ENCODE peak calls at places on chromosomes 3 and 15, in five cellular contexts. B, W, D, A and M are unnamed samples.

GRCh38 chr3:100615684-100616083 is 6.3 kb downstream of the ADGRG7 start:
- DNase-seq in W (no peak), B (no peak), D (no peak), A (no peak), M (no peak)

GRCh38 chr3:34351857-34352545 is 553.6 kb downstream of the PDCD6IP start:
- DNase-seq in A (no peak), B (no peak), W (no peak), D (no peak), M (no peak)

GRCh38 chr3:839981-840380 is 252.8 kb upstream of the CNTN6 start:
- DNase-seq in D (no peak), B (no peak), A (no peak), W (no peak), M (no peak)

GRCh38 chr3:38153221-38153620 is 12.1 kb upstream of the OXSR1 start:
- DNase-seq in W (no peak), B (no peak), D (no peak), A (no peak), M (no peak)

GRCh38 chr3:46908294-46908985 is 30.9 kb downstream of the PTH1R start:
- DNase-seq in A (no peak), D (peak; percentile 36), W (no peak), B (no peak), M (peak; percentile 87)

GRCh38 chr3:120780977-120781376 is 38.4 kb downstream of the GTF2E1 start:
- DNase-seq in D (peak; percentile 95), A (no peak), W (no peak), B (peak; percentile 72), M (no peak)

GRCh38 chr3:181782306-181782924 is 70.7 kb downstream of the SOX2 start:
- DNase-seq in D (peak; percentile 53), A (no peak), B (peak; percentile 36), W (no peak), M (no peak)

GRCh38 chr3:155890671-155891190 is 20.3 kb downstream of the GMPS start:
- DNase-seq in A (no peak), D (peak; percentile 14), W (no peak), B (peak; percentile 18), M (no peak)

GRCh38 chr3:3109407-3110298 is 521 bp downstream of the IL5RA start:
- DNase-seq in W (no peak), D (no peak), B (no peak), A (peak; percentile 8), M (no peak)

GRCh38 chr3:162437480-162437879 is 940.9 kb downstream of the OTOL1 start:
- DNase-seq in A (no peak), B (no peak), D (peak; percentile 79), W (no peak), M (no peak)

GRCh38 chr3:187753516-187753915 is 8.2 kb upstream of the BCL6 start:
- DNase-seq in B (no peak), D (no peak), A (no peak), W (no peak), M (no peak)

GRCh38 chr15:52523192-52523591 is 5.5 kb downstream of the MYO5A start:
- DNase-seq in D (peak; percentile 58), W (no peak), B (peak; percentile 81), A (no peak), M (no peak)

GRCh38 chr3:54376440-54376839 is 254.1 kb downstream of the CACNA2D3 start:
- DNase-seq in W (no peak), D (no peak), A (no peak), B (no peak), M (no peak)

GRCh38 chr3:177928156-177928555 is 608.1 kb upstream of the KCNMB2 start:
- DNase-seq in A (no peak), B (peak; percentile 81), W (no peak), D (peak; percentile 82), M (no peak)

GRCh38 chr3:136955813-136956212 is 2.0 kb upstream of the IL20RB start:
- DNase-seq in D (peak; percentile 68), A (no peak), W (no peak), B (no peak), M (no peak)

GRCh38 chr3:113211370-113212154 is at the start of gene BOC:
- DNase-seq in A (no peak), D (peak; percentile 69), W (no peak), B (peak; percentile 31), M (peak; percentile 82)

GRCh38 chr3:113214227-113214626 is 2.9 kb downstream of the BOC start:
- DNase-seq in W (no peak), D (no peak), B (no peak), A (no peak), M (no peak)

GRCh38 chr3:113210608-113211369 is 568 bp upstream of the BOC start:
- DNase-seq in W (no peak), B (no peak), D (no peak), A (no peak), M (no peak)

GRCh38 chr3:113212155-113212844 is 943 bp downstream of the BOC start:
- DNase-seq in A (peak; percentile 25), W (no peak), D (peak; percentile 23), B (no peak), M (no peak)

DNA sequence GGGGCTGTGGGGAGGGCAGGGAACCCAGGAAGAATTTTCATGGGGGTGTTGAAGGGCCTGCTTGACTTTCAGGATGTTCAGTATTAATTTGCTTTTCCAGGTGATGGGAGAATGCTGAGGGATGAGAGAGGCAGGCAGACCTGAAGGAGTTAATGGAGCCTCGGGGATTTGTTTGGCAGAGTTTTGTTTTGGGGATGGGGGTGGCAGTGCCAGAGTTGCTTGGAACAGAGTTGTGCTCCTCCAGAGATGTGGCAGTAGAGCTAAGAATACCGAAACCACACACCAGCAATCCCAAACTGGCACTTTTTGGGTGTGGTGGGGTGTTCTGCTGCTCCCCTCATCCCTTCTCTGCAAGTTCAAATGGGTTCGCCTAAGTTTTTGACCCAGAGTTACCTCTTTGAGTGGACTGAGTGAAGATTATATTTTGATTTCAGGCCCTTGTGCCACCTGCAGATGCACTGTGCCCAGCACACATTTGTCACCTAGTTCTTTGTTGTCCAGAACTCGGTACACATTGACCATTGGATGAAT is 1.6 kb downstream of the BOC start:
- DNase-seq in B (no peak), D (no peak), A (no peak), W (no peak), M (no peak)
- TF ChIP-seq CTCF in B (no peak), D (no peak), A (no peak), W (no peak), M (no peak)

DNA sequence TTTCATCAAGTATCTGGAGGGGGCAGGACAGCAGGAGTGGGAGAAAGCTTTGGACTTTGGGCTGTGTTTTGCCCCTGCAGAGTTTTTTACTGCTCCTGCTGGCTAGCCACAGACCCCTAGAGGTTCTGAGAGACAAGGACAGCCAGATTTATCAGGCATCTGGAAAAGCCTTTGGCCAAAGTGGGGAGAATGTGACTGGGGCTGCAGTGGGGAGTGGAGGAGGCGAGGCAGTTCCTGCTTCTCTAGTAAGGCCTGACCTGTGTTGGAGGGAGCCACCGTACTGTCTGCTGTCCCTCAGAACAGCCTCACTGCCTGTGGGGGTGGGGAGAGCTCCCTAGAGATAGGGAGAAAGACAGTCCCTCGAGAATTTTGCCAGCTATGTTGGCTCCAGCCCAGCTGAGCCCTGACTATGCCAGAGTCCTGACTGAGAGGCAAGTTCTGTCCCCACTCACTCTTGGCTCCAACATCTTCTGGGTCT is 2.2 kb downstream of the ALPK3 start:
- DNase-seq in B (no peak), A (no peak), W (no peak), D (no peak), M (no peak)
- H3K27ac ChIP-seq in B (no peak overlapping the region), A (no peak overlapping the region), W (peak overlapping the region; percentile 96), D (no peak overlapping the region), M (peak overlapping the region; percentile 93)

GRCh38 chr3:89314454-89314853 is 207.0 kb downstream of the EPHA3 start:
- DNase-seq in W (no peak), D (peak; percentile 61), A (no peak), B (peak; percentile 4), M (no peak)
- TF ChIP-seq CTCF in W (no peak), D (peak; percentile 62), A (no peak), B (peak; percentile 8), M (no peak)

DNA sequence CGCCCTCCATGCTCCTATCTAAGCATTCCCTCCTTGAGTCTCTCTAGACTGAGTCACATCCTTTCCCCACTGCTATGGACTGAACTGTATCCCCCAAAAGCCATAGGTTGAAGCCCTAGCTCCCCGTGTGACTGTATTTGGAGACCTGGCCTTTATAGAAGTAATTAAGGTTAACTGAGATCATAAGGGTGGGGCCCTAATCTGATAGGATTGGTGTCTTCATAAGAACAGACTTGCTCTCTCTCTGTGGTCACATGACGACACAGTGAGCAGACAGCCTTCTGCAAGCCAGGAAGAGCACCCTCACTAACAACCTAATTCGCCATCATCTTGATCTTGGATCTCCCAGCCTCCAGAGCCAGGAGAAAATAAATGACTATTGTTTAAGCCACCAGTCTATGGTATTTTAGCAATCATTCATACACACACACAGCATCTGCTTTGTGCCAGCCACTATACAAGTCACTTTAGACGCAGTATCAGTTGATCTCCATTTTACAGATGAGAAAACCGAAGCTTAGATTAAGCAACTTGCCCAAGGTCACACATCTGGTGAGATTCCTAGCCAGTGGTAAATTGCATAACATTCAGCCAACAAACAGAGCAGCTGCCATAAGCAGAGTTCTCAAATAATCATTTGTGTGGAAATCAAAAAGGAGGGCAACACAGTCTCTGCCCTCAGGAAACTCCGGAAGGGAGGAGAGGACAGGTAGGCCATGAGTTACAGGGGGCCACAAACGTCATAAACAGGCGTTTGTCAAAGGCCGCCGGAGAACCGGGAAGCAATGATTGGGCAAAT is 66.3 kb upstream of the HES1 start:
- DNase-seq in B (no peak), D (peak; percentile 30), W (no peak), A (peak; percentile 70), M (no peak)
- H3K27ac ChIP-seq in B (peak overlapping the region; percentile 94), D (no peak overlapping the region), W (no peak overlapping the region), A (peak overlapping the region; percentile 69), M (peak overlapping the region; percentile 93)

DNA sequence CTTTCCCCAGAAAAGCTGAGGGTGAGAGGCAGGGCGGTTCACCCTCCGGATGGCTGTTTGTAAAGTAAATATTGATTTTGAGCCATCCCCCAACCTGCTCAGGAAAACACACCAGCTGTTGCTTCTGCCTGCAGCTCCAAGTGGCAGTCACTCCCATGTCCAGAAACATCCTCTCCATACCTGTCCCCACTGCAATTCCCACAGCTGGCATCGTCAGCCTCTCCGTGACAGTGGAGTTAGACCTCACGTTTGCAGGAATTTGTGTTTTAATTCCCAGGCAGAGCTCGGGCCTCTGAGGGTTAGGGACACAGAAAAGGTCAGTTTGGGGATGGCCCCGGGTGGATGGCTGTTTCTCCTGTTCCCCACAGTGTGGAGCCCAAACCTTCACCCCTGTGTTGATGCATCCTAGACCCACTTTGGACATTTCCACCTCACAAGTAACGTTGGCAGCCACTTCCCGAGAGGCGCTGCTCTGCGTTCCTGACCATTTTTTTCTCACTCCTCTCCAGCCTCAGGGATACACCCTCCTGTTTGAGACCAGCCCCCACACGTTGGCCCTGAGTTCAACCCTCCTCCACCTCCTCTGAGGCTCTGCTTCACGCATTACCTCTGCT is 11.8 kb upstream of the FAM174B start:
- DNase-seq in D (peak; percentile 63), A (no peak), B (no peak), W (no peak), M (no peak)
- TF ChIP-seq CTCF in D (no peak), A (no peak), B (no peak), W (no peak), M (no peak)

GRCh38 chr15:81484076-81484475 is 110.1 kb upstream of the TMC3 start:
- DNase-seq in W (no peak), D (no peak), A (no peak), B (no peak), M (no peak)
- H3K27ac ChIP-seq in W (no peak overlapping the region), D (no peak overlapping the region), A (no peak overlapping the region), B (no peak overlapping the region), M (no peak overlapping the region)

GRCh38 chr3:141414800-141415462 is 46.6 kb downstream of the ZBTB38 start:
- DNase-seq in B (no peak), W (no peak), A (no peak), D (peak; percentile 41), M (no peak)
- TF ChIP-seq CTCF in B (no peak), W (no peak), A (no peak), D (no peak), M (no peak)